ENCODE peak calls at places on chromosomes 16 and 17, in four cellular contexts. I is esophagus squamous epithelium, R is K562, K is body of pancreas. E is an unnamed sample.

GRCh38 chr17:29124931-29125270 is 55.3 kb downstream of the MYO18A start:
- DNase-seq in I (no peak), R (peak; percentile 67), K (peak; percentile 82), E (peak; percentile 74)

GRCh38 chr17:68868708-68869107 is 86.5 kb downstream of the ABCA8 start:
- DNase-seq in I (no peak), R (no peak), K (peak; percentile 49), E (no peak)

GRCh38 chr17:73546770-73547345 is 97.4 kb downstream of the SDK2 start:
- DNase-seq in I (peak; percentile 22), R (peak; percentile 66), K (peak; percentile 22), E (peak; percentile 31)

GRCh38 chr17:29112780-29113295 is 67.4 kb downstream of the MYO18A start:
- DNase-seq in I (no peak), R (no peak), K (peak; percentile 45), E (no peak)

GRCh38 chr16:4239020-4239419 is 2.9 kb downstream of the SRL start:
- DNase-seq in I (no peak), R (no peak), K (no peak), E (no peak)

GRCh38 chr17:4074831-4075495 is 67.9 kb downstream of the ZZEF1 start:
- DNase-seq in I (no peak), R (peak; percentile 34), K (no peak), E (peak; percentile 78)

GRCh38 chr17:13593757-13594156 is 8.0 kb downstream of the HS3ST3A1 start:
- DNase-seq in I (no peak), R (no peak), K (no peak), E (no peak)

GRCh38 chr16:57901480-57902069 is 69.4 kb downstream of the CNGB1 start:
- DNase-seq in I (no peak), R (no peak), K (no peak), E (no peak)

GRCh38 chr16:66267287-66268137 is 99.0 kb upstream of the CDH5 start:
- DNase-seq in I (no peak), R (no peak), K (no peak), E (no peak)

GRCh38 chr16:19804538-19805323 is 79.9 kb downstream of the GPRC5B start:
- DNase-seq in I (no peak), R (no peak), K (peak; percentile 87), E (no peak)

GRCh38 chr16:83803811-83804210 is 4.0 kb upstream of the HSBP1 start:
- DNase-seq in I (no peak), R (no peak), K (no peak), E (no peak)

GRCh38 chr17:81491761-81492160 is 20.8 kb downstream of the ACTG1 start:
- DNase-seq in I (no peak), R (no peak), K (no peak), E (no peak)

GRCh38 chr16:16096161-16096857 is 127.0 kb downstream of the ABCC6 start:
- DNase-seq in I (no peak), R (no peak), K (peak; percentile 48), E (no peak)

GRCh38 chr16:69057400-69058378 is 47.8 kb upstream of the HAS3 start:
- DNase-seq in I (no peak), R (no peak), K (peak; percentile 31), E (no peak)

GRCh38 chr17:39920218-39921210 is 2.1 kb upstream of the GSDMB start:
- DNase-seq in I (no peak), R (no peak), K (no peak), E (no peak)

GRCh38 chr17:7242717-7243576 is 698 bp upstream of the GABARAP start:
- DNase-seq in I (peak; percentile 77), R (peak; percentile 85), K (peak; percentile 97), E (peak; percentile 99)
- TF ChIP-seq POLR2A in I (peak; percentile 27), R (peak; percentile 76), K (peak; percentile 84), E (peak; percentile 64)

GRCh38 chr16:73846292-73846849 is 450.2 kb upstream of the PSMD7 start:
- DNase-seq in I (no peak), R (no peak), K (no peak), E (no peak)

GRCh38 chr16:73848993-73849392 is 447.6 kb upstream of the PSMD7 start:
- DNase-seq in I (no peak), R (no peak), K (no peak), E (no peak)

GRCh38 chr16:73847090-73847489 is 449.5 kb upstream of the PSMD7 start:
- DNase-seq in I (no peak), R (no peak), K (no peak), E (no peak)
- TF ChIP-seq POLR2A in I (no peak), R (no peak), K (no peak), E (no peak)

DNA sequence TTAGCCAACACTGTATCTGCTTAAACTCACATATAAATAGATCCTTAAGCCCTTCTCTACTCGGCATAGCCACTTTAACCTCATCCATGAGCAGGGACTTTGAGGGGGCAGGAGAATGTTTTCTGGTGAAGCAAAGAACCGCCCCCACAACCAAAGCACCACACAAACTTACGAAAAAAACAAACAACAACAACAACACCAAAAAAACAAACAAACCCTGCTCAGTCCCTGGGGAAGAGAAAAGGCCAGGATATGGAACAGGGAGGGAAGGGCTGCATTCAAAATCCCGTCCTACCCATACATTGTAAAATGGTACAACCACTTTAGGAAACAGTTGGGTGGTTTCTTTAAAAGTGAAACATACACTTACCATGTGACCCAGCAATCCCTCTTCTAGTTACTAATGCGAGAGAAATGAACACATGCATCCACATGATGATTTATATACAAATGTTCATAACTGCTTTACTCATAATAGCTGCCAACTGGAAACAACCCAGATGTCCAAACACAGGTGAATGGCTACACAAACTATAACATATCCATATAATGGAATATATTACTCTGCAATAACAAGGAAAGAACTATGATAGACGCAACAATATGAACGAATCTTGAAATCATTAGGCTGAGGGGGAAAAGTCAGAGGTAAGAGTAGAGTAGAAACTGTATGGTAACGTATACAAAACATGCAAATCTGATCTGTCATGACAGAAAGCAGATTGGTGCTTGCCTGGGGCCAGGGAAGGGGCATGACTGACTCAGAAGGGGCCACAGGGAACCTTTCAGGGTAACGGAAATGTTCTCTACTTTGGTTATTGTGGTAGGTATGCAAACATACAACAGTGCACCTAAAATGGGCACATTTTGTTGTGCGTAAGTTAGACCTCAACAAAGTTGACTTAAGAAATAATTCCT is 37.7 kb upstream of the TOB1 start:
- DNase-seq in I (no peak), R (no peak), K (no peak), E (no peak)
- TF ChIP-seq POLR2A in I (no peak), R (no peak), K (no peak), E (no peak)

DNA sequence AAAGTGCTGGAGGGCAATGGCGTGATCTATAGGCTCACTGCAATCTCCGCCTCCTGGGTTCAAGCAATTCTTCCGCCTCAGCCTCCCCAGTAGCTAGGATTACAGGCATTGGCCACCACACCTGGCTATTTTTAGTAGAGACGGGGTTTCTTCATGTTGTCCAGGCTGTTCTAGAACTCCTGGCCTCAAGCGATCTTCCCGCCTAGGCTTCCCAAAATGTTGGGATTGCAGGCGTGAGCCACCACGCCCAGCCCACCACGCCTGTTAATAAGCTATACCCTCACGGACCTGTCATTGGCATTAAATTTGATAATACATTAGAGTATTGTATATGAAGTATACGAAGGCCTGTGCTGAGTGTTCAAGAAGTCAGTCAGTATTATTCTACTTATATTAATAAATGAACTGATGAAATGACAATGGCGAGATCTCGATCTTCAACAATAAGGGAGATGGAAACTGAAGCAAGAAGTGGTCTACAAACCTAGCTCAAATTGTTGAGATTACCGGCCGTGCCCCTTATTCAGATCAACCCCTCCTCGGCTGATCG is 818 bp upstream of the BCAS3 start:
- DNase-seq in I (no peak), R (no peak), K (no peak), E (no peak)
- TF ChIP-seq POLR2A in I (no peak), R (no peak), K (no peak), E (no peak)

GRCh38 chr17:41678411-41678906 is 10.2 kb upstream of the EIF1 start:
- DNase-seq in I (no peak), R (peak; percentile 68), K (no peak), E (no peak)
- TF ChIP-seq POLR2A in I (no peak), R (peak; percentile 100), K (peak; percentile 69), E (peak; percentile 57)

GRCh38 chr17:64016248-64016784 is 4.1 kb downstream of the ICAM2 start:
- DNase-seq in I (no peak), R (no peak), K (no peak), E (peak; percentile 47)

GRCh38 chr17:64019486-64020067 is 856 bp downstream of the ICAM2 start:
- DNase-seq in I (no peak), R (no peak), K (no peak), E (no peak)

GRCh38 chr17:64015447-64015846 is 5.0 kb downstream of the ICAM2 start:
- DNase-seq in I (no peak), R (no peak), K (no peak), E (no peak)

GRCh38 chr17:64016974-64017373 is 3.5 kb downstream of the ICAM2 start:
- DNase-seq in I (no peak), R (no peak), K (no peak), E (no peak)

DNA sequence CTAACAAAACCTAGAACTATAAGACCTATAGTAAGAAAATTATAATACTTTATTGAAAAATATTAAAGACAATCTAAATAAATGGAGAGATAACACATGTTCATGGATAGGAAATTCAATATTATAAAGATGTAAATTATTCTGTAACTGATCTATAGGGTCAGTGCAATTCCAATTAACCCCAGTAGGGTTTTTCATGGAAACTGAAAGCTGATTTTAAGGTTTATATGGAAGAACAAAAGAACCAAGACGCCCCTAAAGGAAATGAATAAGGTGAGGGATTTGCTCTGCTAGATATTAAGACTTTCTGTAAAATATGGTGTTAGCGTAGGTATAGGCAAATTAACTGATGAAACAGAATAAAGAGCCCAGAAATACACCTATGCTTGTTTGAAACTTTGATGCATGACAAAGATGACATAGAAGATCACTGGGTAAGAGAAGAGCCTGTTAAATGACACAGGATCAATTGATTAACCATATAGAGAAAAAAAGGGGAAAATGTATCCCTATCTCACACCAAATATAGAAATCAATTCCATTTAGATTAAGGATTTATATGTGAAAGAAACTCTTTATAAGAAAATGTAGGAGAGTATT is 3.0 kb downstream of the ICAM2 start:
- DNase-seq in I (no peak), R (no peak), K (no peak), E (no peak)
- TF ChIP-seq POLR2A in I (no peak), R (no peak), K (no peak), E (no peak)

GRCh38 chr16:85612801-85613608 is at the start of gene GSE1:
- DNase-seq in I (no peak), R (peak; percentile 92), K (peak; percentile 99), E (peak; percentile 93)
- TF ChIP-seq POLR2A in I (peak; percentile 23), R (peak; percentile 80), K (peak; percentile 99), E (peak; percentile 61)

DNA sequence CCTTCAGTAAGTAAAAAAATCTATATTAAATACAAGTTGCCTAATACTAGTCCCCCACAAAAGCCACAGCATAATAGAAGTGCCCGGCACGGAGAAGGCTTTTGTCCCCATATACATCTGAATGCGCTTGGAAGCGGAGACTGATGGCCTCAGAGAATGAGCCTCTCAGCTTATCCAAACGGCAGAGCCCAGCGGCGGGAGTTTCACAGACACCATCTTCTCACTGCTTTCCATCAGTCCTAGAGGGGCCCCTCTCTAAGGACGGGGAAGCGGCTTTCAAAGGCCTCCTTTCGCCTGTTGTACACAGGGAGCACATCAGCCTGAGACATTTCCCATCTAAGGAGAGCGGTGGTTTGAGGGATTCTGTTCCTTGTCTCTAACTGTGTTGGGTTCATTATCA is 16.9 kb downstream of the NXN start:
- DNase-seq in I (no peak), R (no peak), K (no peak), E (no peak)
- TF ChIP-seq POLR2A in I (no peak), R (no peak), K (no peak), E (no peak)

E was measured in erythroblast.